ENCODE peak calls at places on chromosomes 3 and 15, in ten cellular contexts. G is aorta, Q is epithelial cell of esophagus, V is A549, B is SJSA1, A is fibroblast of lung, M is fibroblast of the aortic adventitia, C is right lobe of liver, P is astrocyte of the spinal cord, S is HCT116. J is an unnamed sample.

GRCh38 chr3:114928989-114929620 is 218.0 kb downstream of the ZBTB20 start:
- DNase-seq in G (no peak), Q (peak), V (no peak), B (no peak), A (no peak), M (no peak), C (no peak), P (no peak), S (no peak), J (no peak)

GRCh38 chr15:74957301-74958035 is 896 bp upstream of the RPP25 start:
- DNase-seq in G (peak), Q (no peak), V (peak), B (peak), A (no peak), M (peak), C (no peak), P (no peak), S (no peak), J (no peak)

GRCh38 chr15:23877502-23878412 is 190.7 kb upstream of the NDN start:
- DNase-seq in G (peak), Q (peak), V (peak), B (no peak), A (peak), M (no peak), C (peak), P (no peak), S (no peak), J (peak)

GRCh38 chr3:98954806-98955205 is 53.3 kb upstream of the DCBLD2 start:
- DNase-seq in G (no peak), Q (peak), V (no peak), B (no peak), A (peak), M (peak), C (no peak), P (no peak), S (peak), J (no peak)

GRCh38 chr3:14879161-14879888 is 60.6 kb downstream of the FGD5 start:
- DNase-seq in G (no peak), Q (no peak), V (no peak), B (no peak), A (peak), M (peak), C (peak), P (peak), S (no peak), J (no peak)

GRCh38 chr15:92051726-92052125 is 198.2 kb downstream of the SLCO3A1 start:
- DNase-seq in G (no peak), Q (no peak), V (no peak), B (no peak), A (no peak), M (no peak), C (no peak), P (no peak), S (no peak), J (no peak)

GRCh38 chr3:148880681-148881080 is 15.6 kb downstream of the CPA3 start:
- DNase-seq in G (no peak), Q (no peak), V (peak), B (no peak), A (no peak), M (no peak), C (no peak), P (no peak), S (peak), J (no peak)

GRCh38 chr3:56758539-56758981 is 43.2 kb downstream of the ARHGEF3 start:
- DNase-seq in G (no peak), Q (peak), V (peak), B (no peak), A (peak), M (peak), C (no peak), P (peak), S (peak), J (no peak)

GRCh38 chr3:34107669-34108068 is 309.2 kb downstream of the PDCD6IP start:
- DNase-seq in G (no peak), Q (no peak), V (no peak), B (no peak), A (no peak), M (no peak), C (no peak), P (no peak), S (no peak), J (no peak)

GRCh38 chr3:33887478-33887877 is 89.0 kb downstream of the PDCD6IP start:
- DNase-seq in G (no peak), Q (no peak), V (no peak), B (no peak), A (no peak), M (no peak), C (no peak), P (no peak), S (no peak), J (no peak)

GRCh38 chr15:60004846-60005351 is 788 bp downstream of the FOXB1 start:
- DNase-seq in G (no peak), Q (peak), V (no peak), B (peak), A (peak), M (peak), C (no peak), P (no peak), S (no peak), J (no peak)

GRCh38 chr3:197236362-197236761 is 62.0 kb downstream of the DLG1 start:
- DNase-seq in G (no peak), Q (no peak), V (no peak), B (no peak), A (no peak), M (no peak), C (peak), P (no peak), S (no peak), J (no peak)

GRCh38 chr3:60175680-60176079 is 1075.6 kb downstream of the FHIT start:
- DNase-seq in G (no peak), Q (no peak), V (no peak), B (no peak), A (no peak), M (no peak), C (no peak), P (no peak), S (no peak), J (no peak)

GRCh38 chr15:73991260-73991659 is 835 bp downstream of the STOML1 start:
- DNase-seq in G (peak), Q (no peak), V (no peak), B (peak), A (peak), M (peak), C (peak), P (peak), S (no peak), J (peak)

GRCh38 chr15:69893863-69894262 is 203.9 kb downstream of the TLE3 start:
- DNase-seq in G (no peak), Q (no peak), V (no peak), B (peak), A (peak), M (peak), C (no peak), P (peak), S (no peak), J (no peak)

GRCh38 chr15:89514596-89515406 is 18.4 kb upstream of the RHCG start:
- DNase-seq in G (no peak), Q (peak), V (peak), B (no peak), A (no peak), M (no peak), C (no peak), P (no peak), S (no peak), J (no peak)

GRCh38 chr15:82699726-82700125 is 9.9 kb downstream of the AP3B2 start:
- DNase-seq in G (no peak), Q (no peak), V (no peak), B (no peak), A (no peak), M (no peak), C (no peak), P (no peak), S (no peak), J (no peak)

GRCh38 chr15:65792988-65793812 is 1.1 kb upstream of the DENND4A start:
- DNase-seq in G (no peak), Q (no peak), V (no peak), B (no peak), A (no peak), M (no peak), C (no peak), P (no peak), S (no peak), J (no peak)

GRCh38 chr3:130941793-130942192 is 47.9 kb downstream of the ATP2C1 start:
- DNase-seq in G (no peak), Q (peak), V (no peak), B (no peak), A (no peak), M (no peak), C (no peak), P (no peak), S (no peak), J (no peak)

GRCh38 chr3:70963412-70963811 is 620.1 kb downstream of the FOXP1 start:
- DNase-seq in G (no peak), Q (no peak), V (no peak), B (peak), A (no peak), M (no peak), C (no peak), P (peak), S (no peak), J (no peak)

GRCh38 chr3:187705164-187705563 is 2.8 kb upstream of the RTP2 start:
- DNase-seq in G (no peak), Q (peak), V (no peak), B (no peak), A (no peak), M (peak), C (no peak), P (no peak), S (no peak), J (no peak)

GRCh38 chr3:105865016-105865623 is 3.7 kb downstream of the CBLB start:
- DNase-seq in G (no peak), Q (no peak), V (no peak), B (no peak), A (peak), M (peak), C (no peak), P (no peak), S (no peak), J (no peak)

GRCh38 chr3:37310666-37311050 is 136.3 kb upstream of the LRRFIP2 start:
- DNase-seq in G (no peak), Q (no peak), V (no peak), B (no peak), A (peak), M (peak), C (no peak), P (no peak), S (no peak), J (no peak)

DNA sequence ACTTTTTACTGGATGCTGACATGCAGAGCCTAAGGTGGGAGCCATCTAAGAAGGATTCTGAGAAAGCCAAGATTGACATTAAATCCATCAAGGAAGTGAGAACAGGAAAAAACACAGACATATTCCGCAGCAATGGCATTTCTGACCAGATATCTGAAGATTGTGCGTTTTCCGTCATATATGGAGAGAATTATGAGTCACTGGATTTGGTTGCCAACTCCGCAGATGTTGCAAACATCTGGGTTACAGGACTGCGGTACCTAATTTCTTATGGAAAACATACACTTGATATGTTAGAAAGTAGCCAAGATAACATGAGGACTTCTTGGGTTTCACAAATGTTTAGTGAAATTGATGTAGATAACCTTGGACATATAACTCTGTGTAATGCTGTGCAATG is 125.1 kb downstream of the PLCL2 start:
- DNase-seq in G (no peak), Q (no peak), V (no peak), B (no peak), A (peak), M (no peak), C (no peak), P (no peak), S (no peak), J (no peak)
- H3K4me3 ChIP-seq in G (no peak), Q (no peak), V (no peak), B (no peak), A (no peak), M (no peak), C (no peak), P (no peak), S (no peak), J (no peak)

GRCh38 chr3:50358355-50358926 is 880 bp downstream of the TMEM115 start:
- DNase-seq in G (no peak), Q (no peak), V (no peak), B (no peak), A (no peak), M (no peak), C (no peak), P (no peak), S (no peak), J (no peak)

GRCh38 chr3:50354186-50354764 is 3.6 kb downstream of the CYB561D2 start:
- DNase-seq in G (no peak), Q (no peak), V (no peak), B (no peak), A (no peak), M (no peak), C (no peak), P (no peak), S (no peak), J (no peak)

GRCh38 chr3:50355829-50356552 is 3.3 kb downstream of the TMEM115 start:
- DNase-seq in G (no peak), Q (no peak), V (no peak), B (no peak), A (no peak), M (no peak), C (no peak), P (no peak), S (no peak), J (no peak)

GRCh38 chr3:50354850-50355249 is 4.2 kb downstream of the CYB561D2 start:
- DNase-seq in G (no peak), Q (no peak), V (no peak), B (no peak), A (no peak), M (no peak), C (no peak), P (no peak), S (no peak), J (no peak)

DNA sequence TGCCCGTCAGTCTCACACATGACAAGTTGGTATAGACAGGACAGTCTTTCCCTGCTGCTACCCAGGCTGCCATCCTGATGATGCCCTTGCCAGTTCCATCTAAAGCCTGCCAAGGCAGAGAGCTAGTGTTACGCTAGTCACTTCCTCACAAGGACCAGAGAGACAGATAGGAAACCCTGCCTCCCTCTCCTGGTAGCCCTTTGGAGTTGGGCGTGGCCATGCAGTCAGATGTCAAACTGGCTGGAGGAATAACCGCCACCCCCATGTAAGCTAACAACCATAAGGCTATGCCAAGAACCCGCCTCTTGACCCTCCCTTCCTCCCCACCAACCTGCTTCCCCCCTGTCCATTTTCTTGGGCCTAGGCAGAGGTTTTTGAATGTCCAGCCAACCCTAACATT is 2.8 kb downstream of the TMEM115 start:
- DNase-seq in G (no peak), Q (peak), V (no peak), B (no peak), A (peak), M (peak), C (no peak), P (no peak), S (no peak), J (no peak)
- H3K4me3 ChIP-seq in G (peak), Q (peak), V (no peak), B (no peak), A (peak), M (peak), C (no peak), P (peak), S (no peak), J (peak)

GRCh38 chr15:52652286-52652685 is 26.9 kb downstream of the ATOSA start:
- DNase-seq in G (no peak), Q (no peak), V (no peak), B (no peak), A (no peak), M (no peak), C (no peak), P (peak), S (no peak), J (no peak)

GRCh38 chr15:52649686-52650085 is 29.5 kb downstream of the ATOSA start:
- DNase-seq in G (no peak), Q (no peak), V (no peak), B (no peak), A (no peak), M (peak), C (no peak), P (no peak), S (no peak), J (no peak)

GRCh38 chr15:52651868-52652267 is 27.3 kb downstream of the ATOSA start:
- DNase-seq in G (peak), Q (peak), V (peak), B (peak), A (peak), M (peak), C (peak), P (peak), S (peak), J (peak)

GRCh38 chr15:52652984-52653383 is 26.2 kb downstream of the ATOSA start:
- DNase-seq in G (no peak), Q (peak), V (no peak), B (peak), A (peak), M (peak), C (no peak), P (peak), S (no peak), J (no peak)

GRCh38 chr15:52651114-52651513 is 28.1 kb downstream of the ATOSA start:
- DNase-seq in G (no peak), Q (no peak), V (no peak), B (no peak), A (no peak), M (no peak), C (no peak), P (no peak), S (no peak), J (no peak)
- H3K4me3 ChIP-seq in G (no peak), Q (no peak), V (peak), B (no peak), A (peak), M (no peak), C (no peak), P (peak), S (no peak), J (no peak)

GRCh38 chr15:45457215-45457614 is 65.3 kb downstream of the SLC30A4 start:
- DNase-seq in G (no peak), Q (no peak), V (no peak), B (no peak), A (no peak), M (no peak), C (no peak), P (no peak), S (no peak), J (no peak)
- H3K4me3 ChIP-seq in G (no peak), Q (no peak), V (no peak), B (no peak), A (no peak), M (no peak), C (no peak), P (no peak), S (no peak), J (no peak)

DNA sequence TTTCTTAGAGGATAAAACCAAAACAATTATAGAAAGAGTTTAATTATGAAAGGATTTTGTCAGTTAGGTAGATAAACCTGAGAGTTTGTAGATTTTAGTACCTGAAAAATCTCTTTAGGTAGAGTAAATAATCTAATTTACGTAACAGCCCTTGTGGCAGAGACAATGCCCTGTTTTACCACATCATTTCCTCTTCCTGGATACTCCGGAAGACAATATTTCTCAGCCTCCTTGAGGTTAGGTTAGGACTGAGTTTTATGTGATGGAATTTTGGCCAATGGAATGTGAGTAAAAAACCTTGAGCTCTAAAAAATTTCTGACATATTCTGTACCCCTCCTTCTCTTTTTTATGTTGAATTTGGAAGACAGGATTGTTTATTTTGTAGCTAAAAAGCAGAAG is 50.7 kb upstream of the TPRG1 start:
- DNase-seq in G (no peak), Q (no peak), V (no peak), B (no peak), A (no peak), M (no peak), C (no peak), P (no peak), S (no peak), J (no peak)
- H3K4me3 ChIP-seq in G (no peak), Q (no peak), V (no peak), B (no peak), A (no peak), M (no peak), C (no peak), P (no peak), S (no peak), J (no peak)

GRCh38 chr3:122021037-122021436 is 1.0 kb downstream of the ILDR1 start:
- DNase-seq in G (no peak), Q (no peak), V (no peak), B (no peak), A (no peak), M (no peak), C (no peak), P (no peak), S (no peak), J (no peak)
- H3K4me3 ChIP-seq in G (no peak), Q (peak), V (no peak), B (no peak), A (no peak), M (no peak), C (no peak), P (no peak), S (no peak), J (no peak)

GRCh38 chr3:66473181-66473580 is 27.6 kb downstream of the LRIG1 start:
- DNase-seq in G (no peak), Q (no peak), V (no peak), B (no peak), A (peak), M (peak), C (no peak), P (peak), S (no peak), J (no peak)
- H3K4me3 ChIP-seq in G (no peak), Q (no peak), V (no peak), B (no peak), A (peak), M (peak), C (no peak), P (no peak), S (no peak), J (no peak)

GRCh38 chr3:39810647-39811161 is 1.3 kb downstream of the MYRIP start:
- DNase-seq in G (no peak), Q (no peak), V (no peak), B (no peak), A (no peak), M (no peak), C (no peak), P (no peak), S (no peak), J (no peak)

GRCh38 chr3:39808467-39809180 is 785 bp upstream of the MYRIP start:
- DNase-seq in G (no peak), Q (peak), V (no peak), B (no peak), A (no peak), M (peak), C (peak), P (no peak), S (no peak), J (peak)

GRCh38 chr3:39811561-39811960 is 2.2 kb downstream of the MYRIP start:
- DNase-seq in G (no peak), Q (no peak), V (no peak), B (no peak), A (no peak), M (no peak), C (no peak), P (no peak), S (no peak), J (no peak)

GRCh38 chr3:39809995-39810595 is 686 bp downstream of the MYRIP start:
- DNase-seq in G (no peak), Q (no peak), V (no peak), B (no peak), A (no peak), M (no peak), C (no peak), P (no peak), S (no peak), J (peak)

GRCh38 chr3:39809181-39809994 is at the start of gene MYRIP:
- DNase-seq in G (no peak), Q (peak), V (peak), B (no peak), A (no peak), M (peak), C (peak), P (no peak), S (no peak), J (peak)
- H3K4me3 ChIP-seq in G (peak), Q (peak), V (peak), B (no peak), A (no peak), M (peak), C (peak), P (peak), S (peak), J (peak)

GRCh38 chr3:43378066-43378935 is 92.0 kb downstream of the SNRK start:
- DNase-seq in G (no peak), Q (peak), V (peak), B (no peak), A (peak), M (peak), C (no peak), P (peak), S (peak), J (no peak)

GRCh38 chr3:43373588-43373935 is 87.2 kb downstream of the SNRK start:
- DNase-seq in G (no peak), Q (peak), V (no peak), B (no peak), A (no peak), M (peak), C (no peak), P (peak), S (no peak), J (no peak)

DNA sequence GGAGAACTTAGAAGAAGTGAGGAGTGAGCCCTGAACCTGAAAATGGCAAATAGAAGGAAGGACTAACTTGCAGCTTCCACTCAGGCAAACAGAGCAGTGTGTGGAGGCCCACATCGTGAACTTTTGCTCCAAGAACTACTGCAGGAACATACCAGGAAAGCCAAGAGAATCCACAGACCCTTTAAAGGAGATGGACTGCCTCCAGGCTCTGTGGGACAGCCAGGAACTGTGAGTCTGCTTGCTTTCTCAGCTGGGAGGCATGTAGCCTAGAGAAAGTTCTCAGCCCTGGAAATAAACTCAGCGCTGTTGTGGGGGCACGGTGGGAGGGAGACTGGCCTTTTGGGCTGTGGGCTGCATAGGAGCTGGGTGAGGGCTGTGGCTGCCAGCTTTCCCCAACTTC is 93.0 kb downstream of the SNRK start:
- DNase-seq in G (peak), Q (no peak), V (no peak), B (no peak), A (peak), M (peak), C (no peak), P (peak), S (no peak), J (no peak)
- H3K4me3 ChIP-seq in G (no peak), Q (no peak), V (no peak), B (no peak), A (no peak), M (no peak), C (no peak), P (no peak), S (no peak), J (no peak)

J was measured in ovary.